ENCODE peak calls at places on chromosome 18, in eight cellular contexts. H, V, J, P, Y, K, N and Q are unnamed samples.

GRCh38 chr18:49548266-49548665 is 13.6 kb upstream of the LIPG start:
- DNase-seq in N (no peak), V (no peak), P (no peak), K (no peak), J (no peak), H (peak; percentile 94), Y (no peak), Q (no peak)

GRCh38 chr18:21599585-21600525 is 649 bp downstream of the ESCO1 start:
- DNase-seq in P (no peak), Y (peak; percentile 65), J (peak; percentile 85), V (no peak), N (no peak), H (peak; percentile 39), K (peak; percentile 23), Q (peak; percentile 64)

GRCh38 chr18:76847926-76848325 is 25.6 kb downstream of the ZNF236 start:
- DNase-seq in N (no peak), H (no peak), Y (no peak), K (no peak), J (no peak), V (no peak), P (no peak), Q (no peak)

GRCh38 chr18:64165906-64166305 is 17.0 kb upstream of the LINC00305 start:
- DNase-seq in N (no peak), K (no peak), V (no peak), H (peak; percentile 21), Y (no peak), P (peak; percentile 79), J (no peak), Q (no peak)

GRCh38 chr18:73646196-73646595 is 501.4 kb downstream of the FBXO15 start:
- DNase-seq in N (no peak), K (no peak), V (no peak), H (no peak), J (no peak), P (no peak), Y (no peak), Q (no peak)

GRCh38 chr18:55763805-55764204 is 175.8 kb upstream of the TCF4 start:
- DNase-seq in J (no peak), H (no peak), P (no peak), N (no peak), V (no peak), K (no peak), Y (no peak), Q (no peak)

GRCh38 chr18:13137939-13138821 is 80.4 kb upstream of the LDLRAD4 start:
- DNase-seq in K (peak; percentile 61), V (no peak), H (no peak), J (peak; percentile 94), P (no peak), N (peak; percentile 13), Y (peak; percentile 67), Q (peak; percentile 47)

GRCh38 chr18:26719909-26720308 is 145.6 kb downstream of the AQP4 start:
- DNase-seq in K (no peak), N (no peak), P (no peak), H (no peak), Y (no peak), V (no peak), J (no peak), Q (no peak)

GRCh38 chr18:2970762-2971659 is 41.9 kb downstream of the LPIN2 start:
- DNase-seq in H (peak; percentile 73), P (no peak), J (no peak), K (no peak), Y (no peak), V (no peak), N (no peak), Q (no peak)

GRCh38 chr18:22549260-22549937 is 131.7 kb upstream of the CTAGE1 start:
- DNase-seq in N (no peak), Y (no peak), J (no peak), H (no peak), V (no peak), K (no peak), P (no peak), Q (no peak)

GRCh38 chr18:13672657-13673056 is 53.7 kb downstream of the FAM210A start:
- DNase-seq in N (no peak), P (no peak), V (no peak), J (no peak), Y (no peak), K (no peak), H (no peak), Q (no peak)

GRCh38 chr18:55748227-55748738 is 160.3 kb upstream of the TCF4 start:
- DNase-seq in K (no peak), J (no peak), N (no peak), P (no peak), V (no peak), H (no peak), Y (no peak), Q (no peak)

GRCh38 chr18:76823574-76823973 is 1.2 kb downstream of the ZNF236 start:
- DNase-seq in Y (no peak), N (no peak), H (no peak), J (no peak), P (no peak), V (peak; percentile 19), K (peak; percentile 25), Q (peak; percentile 51)

GRCh38 chr18:11496561-11497172 is 112.7 kb upstream of the SLC35G4 start:
- DNase-seq in V (no peak), H (no peak), Y (no peak), K (no peak), P (no peak), N (no peak), J (no peak), Q (no peak)

GRCh38 chr18:43524260-43524659 is 247.0 kb upstream of the SYT4 start:
- DNase-seq in Y (no peak), J (no peak), N (no peak), P (no peak), H (no peak), K (no peak), V (no peak), Q (no peak)

GRCh38 chr18:34631071-34631470 is 79.0 kb upstream of the DTNA start:
- DNase-seq in N (no peak), Y (no peak), V (no peak), J (no peak), H (no peak), P (no peak), K (no peak), Q (no peak)

GRCh38 chr18:47549141-47549540 is 297.7 kb upstream of the SKOR2 start:
- DNase-seq in H (no peak), N (no peak), J (no peak), Y (no peak), V (no peak), P (no peak), K (no peak), Q (no peak)

GRCh38 chr18:48320639-48320945 is 88.6 kb downstream of the ZBTB7C start:
- DNase-seq in J (no peak), K (no peak), P (no peak), H (no peak), V (no peak), Y (no peak), N (no peak), Q (no peak)

GRCh38 chr18:77119851-77120491 is 12.6 kb downstream of the MBP start:
- DNase-seq in P (no peak), V (no peak), K (no peak), N (no peak), H (no peak), Y (no peak), J (peak; percentile 31), Q (no peak)

GRCh38 chr18:23283933-23284430 is 148.7 kb downstream of the CABLES1 start:
- DNase-seq in V (no peak), N (no peak), K (peak; percentile 60), P (no peak), H (peak; percentile 61), J (no peak), Y (no peak), Q (no peak)

GRCh38 chr18:34787931-34788532 is 77.9 kb downstream of the DTNA start:
- DNase-seq in Y (no peak), J (no peak), V (no peak), H (peak; percentile 61), N (no peak), K (peak; percentile 28), P (no peak), Q (peak; percentile 64)

GRCh38 chr18:36830141-36830495 is 1.2 kb downstream of the KIAA1328 start:
- DNase-seq in J (no peak), N (no peak), Y (no peak), P (no peak), V (no peak), H (no peak), K (no peak), Q (no peak)

GRCh38 chr18:23238152-23238531 is 102.9 kb downstream of the CABLES1 start:
- DNase-seq in K (no peak), P (peak; percentile 61), H (peak; percentile 79), Y (peak; percentile 65), J (peak; percentile 79), V (peak; percentile 65), N (no peak), Q (peak; percentile 30)

GRCh38 chr18:303011-303410 is 35.2 kb upstream of the THOC1 start:
- DNase-seq in V (no peak), P (no peak), K (no peak), J (no peak), N (no peak), Y (no peak), H (no peak), Q (no peak)

GRCh38 chr18:56407631-56408030 is 230.8 kb downstream of the TXNL1 start:
- DNase-seq in K (no peak), Y (no peak), H (peak; percentile 13), N (no peak), V (no peak), J (no peak), P (no peak), Q (no peak)

GRCh38 chr18:11115268-11115667 is 34.1 kb downstream of the PIEZO2 start:
- DNase-seq in H (peak; percentile 83), V (no peak), P (no peak), N (no peak), K (no peak), Y (no peak), J (no peak), Q (no peak)

GRCh38 chr18:35547008-35547605 is 34.4 kb upstream of the GALNT1 start:
- DNase-seq in H (no peak), N (no peak), P (no peak), Y (no peak), V (no peak), K (no peak), J (no peak), Q (no peak)

GRCh38 chr18:10314111-10314510 is 140.3 kb upstream of the APCDD1 start:
- DNase-seq in N (no peak), Y (no peak), H (no peak), V (no peak), K (no peak), J (no peak), P (no peak), Q (no peak)

GRCh38 chr18:26487437-26487836 is 60.9 kb downstream of the KCTD1 start:
- DNase-seq in V (no peak), P (no peak), H (peak; percentile 80), Y (no peak), N (no peak), K (peak; percentile 5), J (no peak), Q (no peak)

GRCh38 chr18:57439617-57439975 is 4.4 kb downstream of the ONECUT2 start:
- DNase-seq in V (no peak), N (no peak), H (no peak), K (no peak), J (no peak), P (no peak), Y (no peak), Q (no peak)

GRCh38 chr18:78889250-78889649 is 90.4 kb upstream of the SALL3 start:
- DNase-seq in Y (no peak), K (no peak), P (no peak), J (no peak), V (no peak), H (no peak), N (no peak), Q (no peak)

GRCh38 chr18:61528961-61529360 is 195.7 kb downstream of the CDH20 start:
- DNase-seq in V (no peak), K (no peak), N (no peak), Y (no peak), P (no peak), J (no peak), H (no peak), Q (no peak)

GRCh38 chr18:49174478-49174877 is 223.7 kb upstream of the SMAD7 start:
- DNase-seq in J (no peak), V (no peak), H (peak; percentile 78), Y (no peak), N (no peak), P (peak; percentile 38), K (no peak), Q (no peak)

GRCh38 chr18:13915391-13915790 is at the start of gene MC2R:
- DNase-seq in V (no peak), Y (no peak), H (no peak), P (no peak), K (no peak), J (no peak), N (no peak), Q (peak; percentile 79)